ENCODE peak calls at places on chromosomes 4 and X, in nine cellular contexts. One of them, this sample, is unnamed.
A peak's percentile ranks its signal among the peaks of the same experiment; 100 is the strongest.

GRCh38 chr4:132344924-132345828 is 803.9 kb upstream of the PCDH10 start:
- DNase-seq in DND-41: no peak
- DNase-seq in transverse colon: no peak
- DNase-seq in tibial artery: no peak
- DNase-seq in foreskin fibroblast: no peak
- DNase-seq in body of pancreas: no peak
- DNase-seq in prostate gland: no peak
- DNase-seq in neural progenitor cell: no peak
- DNase-seq in IMR-90: no peak
- DNase-seq in this sample: no peak

GRCh38 chr4:76783836-76784235 is 114.1 kb downstream of the SOWAHB start:
- DNase-seq in prostate gland: no peak
- DNase-seq in DND-41: no peak
- DNase-seq in transverse colon: no peak
- DNase-seq in neural progenitor cell: no peak
- DNase-seq in body of pancreas: no peak
- DNase-seq in IMR-90: no peak
- DNase-seq in tibial artery: no peak
- DNase-seq in foreskin fibroblast: no peak
- DNase-seq in this sample: no peak

GRCh38 chr4:150242820-150243458 is 164.7 kb downstream of the DCLK2 start:
- DNase-seq in prostate gland: no peak
- DNase-seq in DND-41: peak; percentile 25
- DNase-seq in IMR-90: peak; percentile 60
- DNase-seq in transverse colon: no peak
- DNase-seq in neural progenitor cell: peak; percentile 69
- DNase-seq in body of pancreas: no peak
- DNase-seq in foreskin fibroblast: no peak
- DNase-seq in tibial artery: no peak
- DNase-seq in this sample: no peak

GRCh38 chr4:67332627-67333026 is 212.7 kb downstream of the CENPC start:
- DNase-seq in foreskin fibroblast: no peak
- DNase-seq in tibial artery: no peak
- DNase-seq in prostate gland: no peak
- DNase-seq in IMR-90: no peak
- DNase-seq in transverse colon: no peak
- DNase-seq in neural progenitor cell: peak; percentile 27
- DNase-seq in body of pancreas: no peak
- DNase-seq in DND-41: peak; percentile 10
- DNase-seq in this sample: no peak

GRCh38 chr4:55116450-55116849 is 8.9 kb downstream of the KDR start:
- DNase-seq in prostate gland: no peak
- DNase-seq in neural progenitor cell: peak; percentile 58
- DNase-seq in body of pancreas: no peak
- DNase-seq in DND-41: no peak
- DNase-seq in IMR-90: no peak
- DNase-seq in foreskin fibroblast: peak; percentile 4
- DNase-seq in tibial artery: no peak
- DNase-seq in transverse colon: no peak
- DNase-seq in this sample: no peak

GRCh38 chrX:106621836-106622235 is 10.1 kb downstream of the RADX start:
- DNase-seq in tibial artery: no peak
- DNase-seq in transverse colon: no peak
- DNase-seq in prostate gland: no peak
- DNase-seq in IMR-90: no peak
- DNase-seq in body of pancreas: no peak
- DNase-seq in DND-41: no peak
- DNase-seq in neural progenitor cell: no peak
- DNase-seq in foreskin fibroblast: no peak
- DNase-seq in this sample: no peak

GRCh38 chr4:164134388-164134787 is 619.5 kb upstream of the SMIM31 start:
- DNase-seq in tibial artery: no peak
- DNase-seq in transverse colon: no peak
- DNase-seq in neural progenitor cell: no peak
- DNase-seq in DND-41: no peak
- DNase-seq in foreskin fibroblast: no peak
- DNase-seq in IMR-90: no peak
- DNase-seq in body of pancreas: no peak
- DNase-seq in prostate gland: no peak
- DNase-seq in this sample: no peak

GRCh38 chrX:84248226-84248625 is 60.2 kb upstream of the RPS6KA6 start:
- DNase-seq in tibial artery: no peak
- DNase-seq in body of pancreas: no peak
- DNase-seq in IMR-90: peak; percentile 79
- DNase-seq in transverse colon: no peak
- DNase-seq in DND-41: no peak
- DNase-seq in neural progenitor cell: no peak
- DNase-seq in foreskin fibroblast: peak; percentile 15
- DNase-seq in prostate gland: no peak
- DNase-seq in this sample: no peak

GRCh38 chr4:44670466-44671199 is 7.6 kb upstream of the GUF1 start:
- DNase-seq in neural progenitor cell: no peak
- DNase-seq in body of pancreas: no peak
- DNase-seq in IMR-90: no peak
- DNase-seq in tibial artery: no peak
- DNase-seq in prostate gland: no peak
- DNase-seq in transverse colon: no peak
- DNase-seq in foreskin fibroblast: no peak
- DNase-seq in DND-41: no peak
- DNase-seq in this sample: no peak

GRCh38 chr4:44679060-44679459 is 840 bp downstream of the GUF1 start:
- DNase-seq in transverse colon: no peak
- DNase-seq in foreskin fibroblast: no peak
- DNase-seq in prostate gland: no peak
- DNase-seq in tibial artery: no peak
- DNase-seq in body of pancreas: no peak
- DNase-seq in neural progenitor cell: no peak
- DNase-seq in IMR-90: no peak
- DNase-seq in DND-41: no peak
- DNase-seq in this sample: no peak

GRCh38 chr4:44678094-44679023 is at the start of gene GUF1:
- DNase-seq in prostate gland: peak; percentile 86
- DNase-seq in tibial artery: peak; percentile 85
- DNase-seq in transverse colon: peak; percentile 92
- DNase-seq in foreskin fibroblast: peak; percentile 89
- DNase-seq in body of pancreas: peak; percentile 89
- DNase-seq in neural progenitor cell: peak; percentile 93
- DNase-seq in DND-41: peak; percentile 88
- DNase-seq in IMR-90: peak; percentile 86
- DNase-seq in this sample: peak; percentile 86

GRCh38 chr4:44671636-44672035 is 6.6 kb upstream of the GUF1 start:
- DNase-seq in tibial artery: no peak
- DNase-seq in IMR-90: no peak
- DNase-seq in DND-41: no peak
- DNase-seq in neural progenitor cell: no peak
- DNase-seq in body of pancreas: no peak
- DNase-seq in foreskin fibroblast: no peak
- DNase-seq in transverse colon: no peak
- DNase-seq in prostate gland: no peak
- DNase-seq in this sample: no peak

DNA sequence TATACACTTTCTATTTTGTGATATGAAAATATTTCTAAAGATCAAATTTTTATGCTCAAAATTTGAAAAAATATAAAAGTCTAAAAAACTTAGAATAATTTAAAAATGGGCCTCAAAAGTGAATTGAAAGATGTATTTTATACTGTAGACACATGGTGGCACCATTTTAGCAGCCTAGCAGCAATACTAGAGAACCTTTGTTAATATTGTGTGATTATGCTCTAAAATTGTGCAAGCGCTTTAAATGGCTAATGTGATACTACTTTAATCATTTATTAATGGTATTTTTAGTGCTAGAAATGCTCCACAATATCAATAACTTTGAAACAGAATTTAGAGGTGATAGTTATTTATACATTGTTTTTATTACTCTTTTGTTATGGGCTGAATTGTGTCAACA is 3.7 kb upstream of the GUF1 start:
- DNase-seq in foreskin fibroblast: peak; percentile 0
- DNase-seq in transverse colon: no peak
- DNase-seq in body of pancreas: no peak
- DNase-seq in tibial artery: no peak
- DNase-seq in neural progenitor cell: no peak
- DNase-seq in DND-41: no peak
- DNase-seq in IMR-90: no peak
- DNase-seq in prostate gland: no peak
- DNase-seq in this sample: no peak
- TF ChIP-seq CTCF in foreskin fibroblast: no peak
- TF ChIP-seq CTCF in transverse colon: no peak
- TF ChIP-seq CTCF in body of pancreas: no peak
- TF ChIP-seq CTCF in tibial artery: no peak
- TF ChIP-seq CTCF in neural progenitor cell: no peak
- TF ChIP-seq CTCF in DND-41: peak; percentile 24
- TF ChIP-seq CTCF in IMR-90: peak; percentile 2
- TF ChIP-seq CTCF in prostate gland: no peak
- TF ChIP-seq CTCF in this sample: no peak

GRCh38 chrX:134931550-134931949 is 59.2 kb upstream of the SMIM10 start:
- DNase-seq in foreskin fibroblast: no peak
- DNase-seq in neural progenitor cell: no peak
- DNase-seq in prostate gland: no peak
- DNase-seq in IMR-90: no peak
- DNase-seq in transverse colon: no peak
- DNase-seq in DND-41: no peak
- DNase-seq in tibial artery: no peak
- DNase-seq in body of pancreas: no peak
- DNase-seq in this sample: no peak
- TF ChIP-seq CTCF in foreskin fibroblast: no peak
- TF ChIP-seq CTCF in neural progenitor cell: no peak
- TF ChIP-seq CTCF in prostate gland: no peak
- TF ChIP-seq CTCF in IMR-90: no peak
- TF ChIP-seq CTCF in transverse colon: no peak
- TF ChIP-seq CTCF in DND-41: no peak
- TF ChIP-seq CTCF in tibial artery: no peak
- TF ChIP-seq CTCF in body of pancreas: no peak
- TF ChIP-seq CTCF in this sample: no peak

GRCh38 chr4:39699676-39700409 is 1.9 kb downstream of the UBE2K start:
- DNase-seq in tibial artery: no peak
- DNase-seq in DND-41: no peak
- DNase-seq in foreskin fibroblast: no peak
- DNase-seq in prostate gland: no peak
- DNase-seq in transverse colon: no peak
- DNase-seq in neural progenitor cell: no peak
- DNase-seq in body of pancreas: no peak
- DNase-seq in IMR-90: peak; percentile 41
- DNase-seq in this sample: no peak

GRCh38 chr4:39700500-39700899 is 2.6 kb downstream of the UBE2K start:
- DNase-seq in neural progenitor cell: no peak
- DNase-seq in DND-41: no peak
- DNase-seq in IMR-90: no peak
- DNase-seq in foreskin fibroblast: no peak
- DNase-seq in tibial artery: no peak
- DNase-seq in body of pancreas: no peak
- DNase-seq in prostate gland: no peak
- DNase-seq in transverse colon: no peak
- DNase-seq in this sample: no peak

GRCh38 chr4:39702716-39703115 is 4.8 kb downstream of the UBE2K start:
- DNase-seq in transverse colon: no peak
- DNase-seq in neural progenitor cell: no peak
- DNase-seq in tibial artery: no peak
- DNase-seq in DND-41: no peak
- DNase-seq in IMR-90: no peak
- DNase-seq in prostate gland: no peak
- DNase-seq in foreskin fibroblast: no peak
- DNase-seq in body of pancreas: no peak
- DNase-seq in this sample: no peak

GRCh38 chr4:39698424-39699009 is 581 bp downstream of the UBE2K start:
- DNase-seq in tibial artery: peak; percentile 44
- DNase-seq in body of pancreas: peak; percentile 50
- DNase-seq in transverse colon: peak; percentile 59
- DNase-seq in IMR-90: no peak
- DNase-seq in foreskin fibroblast: no peak
- DNase-seq in prostate gland: peak; percentile 46
- DNase-seq in neural progenitor cell: peak; percentile 77
- DNase-seq in DND-41: peak; percentile 64
- DNase-seq in this sample: peak; percentile 50

DNA sequence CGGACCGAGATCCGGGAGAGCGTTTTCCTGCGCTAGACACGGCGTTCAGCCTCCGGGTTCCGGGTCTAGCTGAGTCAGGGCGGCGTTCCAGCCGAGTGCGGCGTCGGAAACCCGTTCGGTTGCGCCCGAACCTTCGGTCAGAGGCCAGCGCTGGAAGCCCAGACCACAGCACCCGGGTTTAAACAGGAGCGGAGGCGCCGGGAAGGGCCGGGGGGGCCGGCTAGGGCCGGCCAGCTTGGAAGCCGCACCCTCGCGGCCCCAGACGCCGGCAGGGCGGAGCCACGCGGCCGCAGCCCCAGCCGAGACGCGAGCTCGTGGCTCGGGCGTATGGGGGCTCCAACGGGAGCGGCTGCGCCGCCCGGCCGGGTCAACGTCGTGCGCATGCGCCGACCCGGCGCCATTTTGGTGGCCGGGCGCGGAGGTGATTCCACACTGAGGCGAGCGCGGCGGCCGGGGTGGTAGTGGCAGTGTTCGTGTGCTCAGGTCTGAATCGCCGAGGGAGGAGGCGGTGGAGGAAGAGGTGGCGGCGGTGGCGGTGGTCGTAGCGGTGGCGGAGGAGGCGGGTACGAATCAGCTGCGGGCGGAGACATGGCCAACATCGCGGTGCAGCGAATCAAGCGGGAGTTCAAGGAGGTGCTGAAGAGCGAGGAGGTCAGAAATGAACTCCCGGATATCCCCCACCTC is at the start of gene UBE2K:
- DNase-seq in tibial artery: peak; percentile 80
- DNase-seq in neural progenitor cell: peak; percentile 96
- DNase-seq in DND-41: peak; percentile 88
- DNase-seq in foreskin fibroblast: peak; percentile 92
- DNase-seq in IMR-90: peak; percentile 82
- DNase-seq in body of pancreas: peak; percentile 90
- DNase-seq in prostate gland: peak; percentile 75
- DNase-seq in transverse colon: peak; percentile 91
- DNase-seq in this sample: peak; percentile 71
- TF ChIP-seq CTCF in tibial artery: no peak
- TF ChIP-seq CTCF in neural progenitor cell: no peak
- TF ChIP-seq CTCF in DND-41: no peak
- TF ChIP-seq CTCF in foreskin fibroblast: no peak
- TF ChIP-seq CTCF in IMR-90: no peak
- TF ChIP-seq CTCF in body of pancreas: no peak
- TF ChIP-seq CTCF in prostate gland: peak; percentile 25
- TF ChIP-seq CTCF in transverse colon: no peak
- TF ChIP-seq CTCF in this sample: no peak

DNA sequence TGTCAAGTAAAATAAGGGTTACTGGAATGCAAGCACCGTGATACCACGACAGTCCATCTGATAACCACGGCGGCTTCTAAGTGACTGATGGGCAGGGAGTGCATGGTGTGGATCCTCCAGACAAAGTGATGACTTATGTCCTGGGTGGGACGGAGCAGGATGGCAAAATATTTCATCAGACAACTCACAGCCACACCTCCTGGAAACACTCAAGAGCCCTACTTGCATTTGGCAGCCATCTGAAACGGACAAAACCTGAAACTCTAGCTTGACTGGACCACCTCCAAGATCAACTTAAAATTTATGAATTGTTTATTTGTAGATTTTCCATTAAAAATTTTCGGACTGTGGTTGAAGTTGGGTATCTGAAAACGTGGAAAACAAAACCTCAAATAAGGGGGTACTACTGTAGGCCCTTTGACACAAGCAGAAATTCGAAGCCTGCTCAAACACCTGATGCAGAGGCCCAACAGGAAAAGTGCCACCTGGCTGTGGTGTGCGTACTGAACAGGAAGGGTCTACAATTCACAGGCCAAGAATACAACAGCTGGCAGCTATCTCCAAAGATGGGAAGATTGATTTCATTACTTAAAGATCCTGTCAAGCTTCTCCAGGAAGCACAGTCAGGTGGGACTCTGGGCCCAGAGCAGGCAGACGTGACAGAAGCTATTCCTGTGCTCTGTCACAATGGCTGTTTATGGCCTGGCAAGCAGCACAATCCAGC is 26.0 kb downstream of the LRIT3 start:
- DNase-seq in prostate gland: peak; percentile 63
- DNase-seq in tibial artery: no peak
- DNase-seq in foreskin fibroblast: peak; percentile 5
- DNase-seq in transverse colon: no peak
- DNase-seq in DND-41: no peak
- DNase-seq in body of pancreas: no peak
- DNase-seq in IMR-90: peak; percentile 2
- DNase-seq in neural progenitor cell: no peak
- DNase-seq in this sample: no peak
- TF ChIP-seq CTCF in prostate gland: no peak
- TF ChIP-seq CTCF in tibial artery: no peak
- TF ChIP-seq CTCF in foreskin fibroblast: no peak
- TF ChIP-seq CTCF in transverse colon: no peak
- TF ChIP-seq CTCF in DND-41: no peak
- TF ChIP-seq CTCF in body of pancreas: peak; percentile 21
- TF ChIP-seq CTCF in IMR-90: no peak
- TF ChIP-seq CTCF in neural progenitor cell: no peak
- TF ChIP-seq CTCF in this sample: no peak

This sample was measured in CD14-positive monocyte.